ENCODE peak calls at places on chromosome 2, in four cellular contexts. One of them, this sample, is unnamed.

GRCh38 chr2:6524678-6525367 is 340.9 kb downstream of the CMPK2 start:
- DNase-seq in GM12878: no peak
- DNase-seq in K562: no peak
- DNase-seq in HepG2: no peak
- DNase-seq in this sample: peak

GRCh38 chr2:149806651-149807050 is 219.1 kb upstream of the MMADHC start:
- DNase-seq in GM12878: no peak
- DNase-seq in K562: no peak
- DNase-seq in HepG2: no peak
- DNase-seq in this sample: no peak

GRCh38 chr2:9844036-9844483 is 786 bp downstream of the TAF1B start:
- DNase-seq in HepG2: no peak
- DNase-seq in GM12878: no peak
- DNase-seq in K562: no peak
- DNase-seq in this sample: no peak

GRCh38 chr2:98020992-98021713 is 25.4 kb upstream of the TMEM131 start:
- DNase-seq in K562: no peak
- DNase-seq in HepG2: no peak
- DNase-seq in GM12878: no peak
- DNase-seq in this sample: peak

GRCh38 chr2:3317277-3317685 is 60.3 kb downstream of the EIPR1 start:
- DNase-seq in HepG2: no peak
- DNase-seq in K562: no peak
- DNase-seq in GM12878: no peak
- DNase-seq in this sample: no peak

GRCh38 chr2:175236930-175237329 is 55.4 kb upstream of the ATP5MC3 start:
- DNase-seq in HepG2: peak
- DNase-seq in K562: no peak
- DNase-seq in GM12878: no peak
- DNase-seq in this sample: no peak

GRCh38 chr2:54757496-54757895 is 34.0 kb downstream of the EML6 start:
- DNase-seq in HepG2: no peak
- DNase-seq in K562: no peak
- DNase-seq in GM12878: no peak
- DNase-seq in this sample: no peak

GRCh38 chr2:163345795-163346573 is 389.8 kb downstream of the FIGN start:
- DNase-seq in GM12878: peak
- DNase-seq in K562: peak
- DNase-seq in HepG2: peak
- DNase-seq in this sample: peak

GRCh38 chr2:135664623-135665068 is 77.0 kb upstream of the UBXN4 start:
- DNase-seq in GM12878: peak
- DNase-seq in K562: no peak
- DNase-seq in HepG2: no peak
- DNase-seq in this sample: no peak

GRCh38 chr2:24287171-24287570 is 73.2 kb downstream of the ITSN2 start:
- DNase-seq in GM12878: no peak
- DNase-seq in HepG2: no peak
- DNase-seq in K562: no peak
- DNase-seq in this sample: no peak

GRCh38 chr2:23761638-23762037 is 165.3 kb downstream of the ATAD2B start:
- DNase-seq in K562: peak
- DNase-seq in HepG2: no peak
- DNase-seq in GM12878: no peak
- DNase-seq in this sample: no peak

GRCh38 chr2:99867690-99868089 is 274.7 kb downstream of the AFF3 start:
- DNase-seq in GM12878: no peak
- DNase-seq in HepG2: no peak
- DNase-seq in K562: no peak
- DNase-seq in this sample: peak

GRCh38 chr2:104177179-104177578 is 676.7 kb upstream of the POU3F3 start:
- DNase-seq in K562: no peak
- DNase-seq in GM12878: no peak
- DNase-seq in HepG2: no peak
- DNase-seq in this sample: no peak

GRCh38 chr2:53437371-53437770 is 330.2 kb upstream of the CHAC2 start:
- DNase-seq in GM12878: no peak
- DNase-seq in HepG2: no peak
- DNase-seq in K562: no peak
- DNase-seq in this sample: no peak

GRCh38 chr2:165857881-165858280 is 63.8 kb upstream of the GALNT3 start:
- DNase-seq in HepG2: no peak
- DNase-seq in K562: no peak
- DNase-seq in GM12878: no peak
- DNase-seq in this sample: no peak

GRCh38 chr2:229572434-229573338 is 141.7 kb downstream of the DNER start:
- DNase-seq in K562: no peak
- DNase-seq in HepG2: no peak
- DNase-seq in GM12878: no peak
- DNase-seq in this sample: peak

GRCh38 chr2:144078091-144078490 is 441.8 kb downstream of the ZEB2 start:
- DNase-seq in GM12878: no peak
- DNase-seq in K562: no peak
- DNase-seq in HepG2: no peak
- DNase-seq in this sample: peak

GRCh38 chr2:21395366-21395765 is 271.6 kb downstream of the TDRD15 start:
- DNase-seq in HepG2: peak
- DNase-seq in GM12878: no peak
- DNase-seq in K562: no peak
- DNase-seq in this sample: peak

GRCh38 chr2:63850204-63850571 is 8.5 kb downstream of the UGP2 start:
- DNase-seq in K562: no peak
- DNase-seq in GM12878: no peak
- DNase-seq in HepG2: no peak
- DNase-seq in this sample: no peak

GRCh38 chr2:63851912-63852311 is 10.2 kb downstream of the UGP2 start:
- DNase-seq in HepG2: no peak
- DNase-seq in K562: no peak
- DNase-seq in GM12878: no peak
- DNase-seq in this sample: no peak

GRCh38 chr2:63846487-63846886 is 4.8 kb downstream of the UGP2 start:
- DNase-seq in K562: no peak
- DNase-seq in HepG2: no peak
- DNase-seq in GM12878: no peak
- DNase-seq in this sample: peak

GRCh38 chr2:63850650-63851049 is 9.0 kb downstream of the UGP2 start:
- DNase-seq in HepG2: no peak
- DNase-seq in K562: no peak
- DNase-seq in GM12878: no peak
- DNase-seq in this sample: no peak

GRCh38 chr2:63849381-63850203 is 7.9 kb downstream of the UGP2 start:
- DNase-seq in HepG2: no peak
- DNase-seq in K562: no peak
- DNase-seq in GM12878: no peak
- DNase-seq in this sample: no peak
- TF ChIP-seq FOXM1 in HepG2: no peak
- TF ChIP-seq FOXM1 in K562: no peak
- TF ChIP-seq FOXM1 in GM12878: no peak
- TF ChIP-seq FOXM1 in this sample: no peak

DNA sequence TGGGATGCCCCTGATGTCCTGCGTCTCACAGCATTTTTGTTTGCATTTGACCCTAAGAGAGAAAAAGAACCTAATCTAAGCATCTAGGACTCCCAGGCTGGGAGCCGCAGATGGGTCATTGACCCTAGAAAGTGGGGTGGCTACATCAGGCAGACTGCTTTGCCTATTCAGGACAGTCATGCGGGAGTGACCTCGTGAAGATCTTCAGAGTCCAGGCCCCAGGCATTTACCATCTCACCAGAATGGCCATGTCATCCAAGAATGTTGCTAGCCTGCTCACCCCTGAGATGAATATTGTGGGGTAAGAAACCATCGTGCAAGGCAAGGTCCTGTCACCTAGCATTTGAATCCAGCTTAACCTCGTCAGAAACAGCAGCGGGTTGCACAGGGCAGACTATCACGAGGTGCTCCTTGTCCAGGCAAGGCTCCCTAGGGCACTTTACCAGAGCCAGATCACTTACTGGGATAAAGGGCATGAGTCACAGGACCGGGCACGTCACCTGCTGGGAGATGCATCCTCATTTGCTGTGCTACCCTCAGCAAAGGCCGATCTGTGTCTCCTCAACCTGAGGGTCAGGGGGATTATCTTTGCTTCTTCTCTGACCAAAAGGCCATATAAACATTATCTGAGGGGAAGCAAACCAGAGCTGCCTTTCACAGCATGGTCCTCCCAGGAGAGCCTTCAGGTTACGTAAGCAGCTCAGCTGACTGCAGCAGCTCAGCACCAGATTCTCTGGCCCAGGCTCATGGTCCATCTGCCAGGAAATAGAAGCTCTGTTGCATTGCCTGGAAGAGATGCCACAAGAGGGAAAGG is 162.3 kb downstream of the ACKR3 start:
- DNase-seq in K562: no peak
- DNase-seq in GM12878: no peak
- DNase-seq in HepG2: no peak
- DNase-seq in this sample: no peak
- TF ChIP-seq TAF1 in K562: no peak
- TF ChIP-seq TAF1 in GM12878: no peak
- TF ChIP-seq TAF1 in HepG2: no peak
- TF ChIP-seq TAF1 in this sample: no peak

GRCh38 chr2:239601201-239601851 is 200.5 kb upstream of the HDAC4 start:
- DNase-seq in GM12878: no peak
- DNase-seq in K562: no peak
- DNase-seq in HepG2: no peak
- DNase-seq in this sample: no peak

GRCh38 chr2:239601880-239602279 is 201.1 kb upstream of the HDAC4 start:
- DNase-seq in GM12878: no peak
- DNase-seq in K562: no peak
- DNase-seq in HepG2: no peak
- DNase-seq in this sample: no peak

GRCh38 chr2:239603411-239604356 is 202.9 kb upstream of the HDAC4 start:
- DNase-seq in GM12878: no peak
- DNase-seq in HepG2: no peak
- DNase-seq in K562: no peak
- DNase-seq in this sample: no peak

GRCh38 chr2:239600650-239601049 is 199.8 kb upstream of the HDAC4 start:
- DNase-seq in GM12878: no peak
- DNase-seq in K562: no peak
- DNase-seq in HepG2: no peak
- DNase-seq in this sample: no peak

DNA sequence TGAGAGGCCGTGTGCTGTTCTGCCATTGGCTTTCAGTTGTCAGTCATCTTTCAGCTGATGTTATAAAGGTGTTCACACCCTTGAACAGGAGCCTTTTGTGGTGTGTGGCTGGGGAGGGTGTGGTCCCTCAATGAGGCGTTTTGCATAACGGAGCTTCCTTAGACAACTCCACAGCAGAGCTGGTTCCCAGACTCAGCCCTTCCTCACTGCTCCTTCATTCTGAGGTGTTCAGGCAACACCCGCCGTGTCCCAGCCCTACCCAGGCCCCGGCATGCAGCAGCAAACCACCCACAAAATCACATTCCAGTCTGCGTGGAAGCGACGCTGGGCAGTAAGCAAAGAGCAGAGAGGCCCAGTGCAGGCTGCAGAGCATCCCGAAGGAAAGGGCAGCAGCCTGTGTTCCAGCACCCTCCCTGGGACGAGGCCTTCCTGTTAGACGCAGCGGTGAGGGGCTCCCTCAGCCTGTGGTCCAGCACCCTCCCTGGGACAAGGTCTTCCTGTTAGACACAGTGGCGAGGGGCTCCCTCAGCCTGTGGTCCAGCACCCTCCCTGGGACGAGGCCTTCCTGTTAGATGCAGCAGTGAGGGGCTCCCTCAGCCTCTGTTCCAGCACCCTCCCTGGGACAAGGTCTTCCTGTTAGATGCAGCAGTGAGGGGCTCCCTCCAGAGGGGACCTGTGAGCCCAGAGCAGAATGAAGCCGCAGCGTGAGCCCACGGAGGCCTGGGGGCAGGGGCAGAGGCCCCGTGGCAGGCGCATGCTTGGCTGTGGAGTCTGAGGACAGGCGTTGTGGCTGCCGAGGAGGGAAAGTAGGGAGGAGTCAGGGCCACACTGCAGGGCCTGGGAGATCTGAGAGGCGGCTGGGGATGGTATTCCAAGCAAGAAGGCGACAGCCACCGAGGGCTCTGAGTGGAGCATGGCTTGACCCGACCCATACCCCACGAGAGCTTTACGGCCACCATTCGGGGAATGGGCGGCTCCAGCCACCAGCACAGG is 201.8 kb upstream of the HDAC4 start:
- DNase-seq in GM12878: no peak
- DNase-seq in K562: no peak
- DNase-seq in HepG2: no peak
- DNase-seq in this sample: no peak
- TF ChIP-seq FOXM1 in GM12878: no peak
- TF ChIP-seq FOXM1 in K562: no peak
- TF ChIP-seq FOXM1 in HepG2: no peak
- TF ChIP-seq FOXM1 in this sample: no peak

GRCh38 chr2:177970670-177971454 is 101.7 kb downstream of the PDE11A start:
- DNase-seq in GM12878: no peak
- DNase-seq in HepG2: peak
- DNase-seq in K562: no peak
- DNase-seq in this sample: no peak

GRCh38 chr2:177972123-177972522 is 100.5 kb downstream of the PDE11A start:
- DNase-seq in K562: no peak
- DNase-seq in HepG2: no peak
- DNase-seq in GM12878: no peak
- DNase-seq in this sample: no peak

GRCh38 chr2:177972782-177973181 is 99.8 kb downstream of the PDE11A start:
- DNase-seq in K562: peak
- DNase-seq in HepG2: no peak
- DNase-seq in GM12878: no peak
- DNase-seq in this sample: no peak
- TF ChIP-seq TAF1 in K562: no peak
- TF ChIP-seq TAF1 in HepG2: no peak
- TF ChIP-seq TAF1 in GM12878: no peak
- TF ChIP-seq TAF1 in this sample: no peak

GRCh38 chr2:221897718-221898117 is 325.6 kb upstream of the EPHA4 start:
- DNase-seq in HepG2: no peak
- DNase-seq in K562: no peak
- DNase-seq in GM12878: no peak
- DNase-seq in this sample: no peak

GRCh38 chr2:221896505-221897151 is 324.5 kb upstream of the EPHA4 start:
- DNase-seq in GM12878: no peak
- DNase-seq in HepG2: no peak
- DNase-seq in K562: no peak
- DNase-seq in this sample: no peak

GRCh38 chr2:221895366-221896121 is 323.4 kb upstream of the EPHA4 start:
- DNase-seq in HepG2: no peak
- DNase-seq in GM12878: no peak
- DNase-seq in K562: no peak
- DNase-seq in this sample: no peak
- TF ChIP-seq FOXM1 in HepG2: no peak
- TF ChIP-seq FOXM1 in GM12878: no peak
- TF ChIP-seq FOXM1 in K562: no peak
- TF ChIP-seq FOXM1 in this sample: no peak

GRCh38 chr2:240304746-240305161 is 130.7 kb upstream of the GPC1 start:
- DNase-seq in GM12878: no peak
- DNase-seq in HepG2: no peak
- DNase-seq in K562: no peak
- DNase-seq in this sample: no peak
- TF ChIP-seq TAF1 in GM12878: no peak
- TF ChIP-seq TAF1 in HepG2: no peak
- TF ChIP-seq TAF1 in K562: no peak
- TF ChIP-seq TAF1 in this sample: no peak

GRCh38 chr2:25817006-25817405 is 61.3 kb downstream of the ASXL2 start:
- DNase-seq in GM12878: no peak
- DNase-seq in K562: no peak
- DNase-seq in HepG2: no peak
- DNase-seq in this sample: no peak
- TF ChIP-seq FOXM1 in GM12878: no peak
- TF ChIP-seq FOXM1 in K562: no peak
- TF ChIP-seq FOXM1 in HepG2: no peak
- TF ChIP-seq FOXM1 in this sample: no peak